ENCODE peak calls at places on chromosome 11, in nine cellular contexts. M is HCT116, N is MM.1S, K is OCI-LY7, S is PC-3, T is GM23248, A is hepatocyte, J is GM23338, Q is SK-N-SH. X is an unnamed sample.

GRCh38 chr11:11347583-11347982 is 5.5 kb downstream of the CSNK2A3 start:
- DNase-seq in M (no peak), N (no peak), K (no peak), S (no peak), T (no peak), A (no peak), J (no peak), Q (no peak), X (no peak)

GRCh38 chr11:106121570-106122320 is 44.3 kb downstream of the AASDHPPT start:
- DNase-seq in M (no peak), N (no peak), K (no peak), S (peak; percentile 74), T (no peak), A (no peak), J (no peak), Q (no peak), X (no peak)

GRCh38 chr11:70243912-70244652 is 26.4 kb upstream of the PPFIA1 start:
- DNase-seq in M (no peak), N (no peak), K (no peak), S (peak; percentile 61), T (peak; percentile 48), A (no peak), J (no peak), Q (no peak), X (no peak)

GRCh38 chr11:78100276-78101040 is 20.8 kb upstream of the NDUFC2 start:
- DNase-seq in M (no peak), N (no peak), K (no peak), S (no peak), T (no peak), A (no peak), J (no peak), Q (no peak), X (no peak)

GRCh38 chr11:12505183-12505582 is 127.8 kb downstream of the PARVA start:
- DNase-seq in M (no peak), N (no peak), K (no peak), S (no peak), T (no peak), A (no peak), J (no peak), Q (peak; percentile 40), X (no peak)

GRCh38 chr11:92136792-92137191 is 87.8 kb upstream of the FAT3 start:
- DNase-seq in M (no peak), N (no peak), K (no peak), S (peak; percentile 51), T (no peak), A (peak; percentile 13), J (peak; percentile 65), Q (no peak), X (peak; percentile 40)

GRCh38 chr11:44782478-44782877 is 55.7 kb downstream of the TSPAN18 start:
- DNase-seq in M (no peak), N (no peak), K (no peak), S (no peak), T (no peak), A (no peak), J (no peak), Q (no peak), X (no peak)

GRCh38 chr11:45048870-45049825 is 97.3 kb upstream of the PRDM11 start:
- DNase-seq in M (no peak), N (no peak), K (no peak), S (no peak), T (peak; percentile 15), A (peak; percentile 23), J (no peak), Q (peak; percentile 79), X (no peak)

GRCh38 chr11:44817207-44817944 is 90.6 kb downstream of the TSPAN18 start:
- DNase-seq in M (no peak), N (no peak), K (no peak), S (no peak), T (peak; percentile 48), A (no peak), J (no peak), Q (no peak), X (no peak)

GRCh38 chr11:112694813-112695212 is 266.4 kb upstream of the NCAM1 start:
- DNase-seq in M (no peak), N (no peak), K (no peak), S (no peak), T (peak; percentile 21), A (no peak), J (peak; percentile 36), Q (no peak), X (no peak)

GRCh38 chr11:100776212-100776896 is 89.3 kb downstream of the ARHGAP42 start:
- DNase-seq in M (peak; percentile 82), N (no peak), K (no peak), S (peak; percentile 98), T (peak; percentile 38), A (peak; percentile 66), J (no peak), Q (no peak), X (no peak)

GRCh38 chr11:6782720-6783119 is at the start of gene OR2AG1:
- DNase-seq in M (no peak), N (no peak), K (no peak), S (no peak), T (no peak), A (no peak), J (no peak), Q (no peak), X (no peak)

DNA sequence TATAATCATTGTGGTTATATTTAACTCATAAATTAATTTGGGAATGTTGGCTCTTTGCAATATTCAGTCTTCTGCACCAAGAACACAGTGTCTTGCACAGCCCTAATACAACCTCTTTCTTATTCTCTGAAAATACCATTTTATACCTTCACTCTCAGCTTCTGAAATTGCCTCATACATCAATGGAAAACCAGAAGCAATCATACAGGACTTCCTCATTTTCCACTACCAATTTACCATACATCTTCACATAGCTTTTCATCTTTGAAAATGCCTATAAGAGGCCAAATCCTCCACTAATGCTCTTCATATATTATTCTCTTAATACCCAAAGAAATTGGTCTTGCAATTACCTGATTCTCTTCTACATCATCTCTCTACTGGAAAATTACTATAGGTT is 4.3 kb upstream of the OR2AG1 start:
- DNase-seq in M (no peak), N (no peak), K (no peak), S (no peak), T (no peak), A (no peak), J (no peak), Q (no peak), X (no peak)
- H3K4me3 ChIP-seq in M (no peak overlapping the region), N (no peak overlapping the region), K (no peak overlapping the region), S (no peak overlapping the region), T (no peak overlapping the region), A (no peak overlapping the region), J (no peak overlapping the region), Q (no peak overlapping the region), X (no peak overlapping the region)

DNA sequence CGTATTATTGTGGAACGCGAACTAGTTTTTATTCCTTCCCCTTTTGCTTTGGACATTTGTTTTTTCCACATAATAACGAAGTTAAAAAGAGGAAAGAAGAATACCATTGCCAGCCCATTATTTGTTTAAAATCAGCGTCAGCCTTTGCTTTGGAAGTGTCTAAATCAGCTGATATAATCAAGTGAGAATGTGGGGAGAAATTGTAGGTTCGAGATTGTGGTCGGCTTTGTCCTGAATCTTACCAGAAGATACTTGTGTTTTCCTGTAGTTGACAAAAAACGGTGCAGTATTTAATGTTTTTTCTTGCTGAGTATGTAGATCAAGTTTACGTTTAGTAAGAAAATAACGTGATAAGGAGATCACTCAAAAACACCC is 935 bp downstream of the ZNF143 start:
- DNase-seq in M (no peak), N (peak; percentile 41), K (peak; percentile 49), S (peak; percentile 7), T (peak; percentile 47), A (no peak), J (no peak), Q (peak; percentile 11), X (no peak)
- TF ChIP-seq EZH2phosphoT487 in M (no peak), N (no peak), K (no peak), S (no peak), T (no peak), A (no peak), J (no peak), Q (no peak), X (no peak)

GRCh38 chr11:47516155-47516554 is 36.8 kb downstream of the CELF1 start:
- DNase-seq in M (no peak), N (no peak), K (no peak), S (no peak), T (no peak), A (no peak), J (no peak), Q (no peak), X (no peak)

GRCh38 chr11:47511927-47512326 is 41.0 kb downstream of the CELF1 start:
- DNase-seq in M (no peak), N (no peak), K (no peak), S (no peak), T (no peak), A (no peak), J (no peak), Q (no peak), X (no peak)

GRCh38 chr11:47514825-47515647 is 37.9 kb downstream of the CELF1 start:
- DNase-seq in M (no peak), N (no peak), K (no peak), S (peak; percentile 31), T (peak; percentile 89), A (peak; percentile 34), J (peak; percentile 51), Q (no peak), X (no peak)

GRCh38 chr11:47510231-47510630 is 42.7 kb downstream of the CELF1 start:
- DNase-seq in M (no peak), N (no peak), K (no peak), S (peak; percentile 46), T (peak; percentile 63), A (no peak), J (no peak), Q (no peak), X (no peak)

DNA sequence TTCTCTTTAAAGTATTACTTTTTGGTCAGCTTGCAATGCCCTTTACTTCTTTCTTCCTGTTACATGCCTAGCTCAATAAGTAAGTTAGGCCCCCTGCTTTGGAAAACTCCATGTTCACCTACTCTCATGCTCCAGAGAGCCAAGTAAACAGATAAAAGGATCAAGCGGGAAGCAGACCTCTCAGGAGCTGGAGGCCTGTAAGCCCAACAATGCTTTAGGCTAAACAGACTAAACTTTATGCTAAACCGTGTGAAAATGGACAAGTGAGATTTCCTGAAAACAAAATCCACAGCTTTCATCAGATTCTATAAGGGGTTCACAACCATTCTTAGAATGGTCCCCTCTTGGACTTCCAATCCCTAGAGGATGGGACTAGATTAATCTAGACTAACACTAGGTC is 40.2 kb downstream of the CELF1 start:
- DNase-seq in M (no peak), N (no peak), K (no peak), S (no peak), T (no peak), A (peak; percentile 23), J (no peak), Q (no peak), X (peak; percentile 58)
- H3K4me1 ChIP-seq in M (peaks cover 62% of the 10 kb centered on the region), N (peaks cover 6% of the 10 kb centered on the region), K (peaks cover 30% of the 10 kb centered on the region), S (peaks cover 25% of the 10 kb centered on the region), T (peaks cover 33% of the 10 kb centered on the region), A (peaks cover 27% of the 10 kb centered on the region), J (peaks cover 50% of the 10 kb centered on the region), Q (peaks cover 2% of the 10 kb centered on the region), X (peaks cover 43% of the 10 kb centered on the region)

GRCh38 chr11:121310908-121311307 is 18.3 kb downstream of the SC5D start:
- DNase-seq in M (no peak), N (no peak), K (no peak), S (no peak), T (no peak), A (no peak), J (no peak), Q (no peak), X (no peak)

GRCh38 chr11:121309688-121310087 is 17.1 kb downstream of the SC5D start:
- DNase-seq in M (no peak), N (peak; percentile 54), K (no peak), S (no peak), T (no peak), A (no peak), J (no peak), Q (no peak), X (no peak)

GRCh38 chr11:121312483-121312882 is 19.9 kb downstream of the SC5D start:
- DNase-seq in M (no peak), N (no peak), K (no peak), S (no peak), T (no peak), A (no peak), J (no peak), Q (no peak), X (no peak)

GRCh38 chr11:121311373-121311772 is 18.8 kb downstream of the SC5D start:
- DNase-seq in M (no peak), N (no peak), K (no peak), S (no peak), T (no peak), A (no peak), J (no peak), Q (no peak), X (no peak)
- H3K4me3 ChIP-seq in M (no peak overlapping the region), N (no peak overlapping the region), K (no peak overlapping the region), S (no peak overlapping the region), T (no peak overlapping the region), A (no peak overlapping the region), J (no peak overlapping the region), Q (no peak overlapping the region), X (no peak overlapping the region)

X was measured in neural progenitor cell.